ENCODE peak calls at places on chromosomes 6 and 20, in seven cellular contexts. One of them, this sample, is unnamed.
A peak's percentile ranks its signal among the peaks of the same experiment; 100 is the strongest.

GRCh38 chr6:115977220-115977619 is 83.5 kb downstream of the FRK start:
- DNase-seq in upper lobe of left lung: no peak
- DNase-seq in tibial nerve: no peak
- DNase-seq in breast epithelium: no peak
- DNase-seq in body of pancreas: no peak
- DNase-seq in Peyer's patch: peak; percentile 71
- DNase-seq in IMR-90: no peak
- DNase-seq in this sample: no peak

GRCh38 chr20:47665221-47665991 is 119.9 kb downstream of the SULF2 start:
- DNase-seq in body of pancreas: no peak
- DNase-seq in breast epithelium: no peak
- DNase-seq in IMR-90: no peak
- DNase-seq in upper lobe of left lung: peak; percentile 76
- DNase-seq in tibial nerve: no peak
- DNase-seq in Peyer's patch: no peak
- DNase-seq in this sample: no peak

GRCh38 chr6:169868458-169868857 is 117.0 kb downstream of the ERMARD start:
- DNase-seq in tibial nerve: no peak
- DNase-seq in upper lobe of left lung: peak; percentile 84
- DNase-seq in body of pancreas: peak; percentile 35
- DNase-seq in IMR-90: no peak
- DNase-seq in Peyer's patch: peak; percentile 92
- DNase-seq in breast epithelium: no peak
- DNase-seq in this sample: no peak

GRCh38 chr6:21752054-21752811 is 158.7 kb downstream of the SOX4 start:
- DNase-seq in upper lobe of left lung: no peak
- DNase-seq in breast epithelium: no peak
- DNase-seq in body of pancreas: no peak
- DNase-seq in tibial nerve: no peak
- DNase-seq in IMR-90: no peak
- DNase-seq in Peyer's patch: no peak
- DNase-seq in this sample: no peak

GRCh38 chr20:59016795-59017492 is 2.3 kb upstream of the TUBB1 start:
- DNase-seq in breast epithelium: no peak
- DNase-seq in upper lobe of left lung: no peak
- DNase-seq in IMR-90: no peak
- DNase-seq in body of pancreas: no peak
- DNase-seq in Peyer's patch: peak; percentile 61
- DNase-seq in tibial nerve: no peak
- DNase-seq in this sample: no peak

GRCh38 chr6:57135885-57136284 is 36.2 kb upstream of the BAG2 start:
- DNase-seq in IMR-90: peak; percentile 68
- DNase-seq in breast epithelium: no peak
- DNase-seq in body of pancreas: no peak
- DNase-seq in tibial nerve: no peak
- DNase-seq in Peyer's patch: no peak
- DNase-seq in upper lobe of left lung: no peak
- DNase-seq in this sample: no peak

GRCh38 chr20:54069501-54069971 is 858 bp downstream of the BCAS1 start:
- DNase-seq in tibial nerve: no peak
- DNase-seq in body of pancreas: no peak
- DNase-seq in upper lobe of left lung: peak; percentile 7
- DNase-seq in Peyer's patch: no peak
- DNase-seq in IMR-90: no peak
- DNase-seq in breast epithelium: no peak
- DNase-seq in this sample: no peak

GRCh38 chr20:44776977-44777376 is 31.3 kb downstream of the KCNK15 start:
- DNase-seq in breast epithelium: no peak
- DNase-seq in IMR-90: peak; percentile 16
- DNase-seq in Peyer's patch: no peak
- DNase-seq in body of pancreas: no peak
- DNase-seq in upper lobe of left lung: no peak
- DNase-seq in tibial nerve: no peak
- DNase-seq in this sample: no peak

GRCh38 chr6:149951096-149951495 is 9.3 kb downstream of the ULBP2 start:
- DNase-seq in upper lobe of left lung: no peak
- DNase-seq in Peyer's patch: no peak
- DNase-seq in IMR-90: no peak
- DNase-seq in breast epithelium: no peak
- DNase-seq in tibial nerve: no peak
- DNase-seq in body of pancreas: no peak
- DNase-seq in this sample: no peak

GRCh38 chr6:134614606-134615485 is 296.9 kb upstream of the SGK1 start:
- DNase-seq in IMR-90: peak; percentile 34
- DNase-seq in tibial nerve: no peak
- DNase-seq in upper lobe of left lung: no peak
- DNase-seq in Peyer's patch: no peak
- DNase-seq in body of pancreas: no peak
- DNase-seq in breast epithelium: no peak
- DNase-seq in this sample: no peak

GRCh38 chr20:50450961-50451752 is 59.0 kb upstream of the PTPN1 start:
- DNase-seq in IMR-90: peak; percentile 46
- DNase-seq in breast epithelium: no peak
- DNase-seq in upper lobe of left lung: no peak
- DNase-seq in Peyer's patch: peak; percentile 78
- DNase-seq in tibial nerve: peak; percentile 55
- DNase-seq in body of pancreas: peak; percentile 55
- DNase-seq in this sample: no peak

GRCh38 chr6:4632411-4632810 is 143.8 kb upstream of the CDYL start:
- DNase-seq in Peyer's patch: no peak
- DNase-seq in breast epithelium: no peak
- DNase-seq in tibial nerve: no peak
- DNase-seq in body of pancreas: no peak
- DNase-seq in IMR-90: peak; percentile 12
- DNase-seq in upper lobe of left lung: no peak
- DNase-seq in this sample: no peak

GRCh38 chr6:5036309-5036708 is 32.5 kb upstream of the RPP40 start:
- DNase-seq in IMR-90: peak; percentile 67
- DNase-seq in breast epithelium: no peak
- DNase-seq in Peyer's patch: no peak
- DNase-seq in upper lobe of left lung: no peak
- DNase-seq in body of pancreas: no peak
- DNase-seq in tibial nerve: no peak
- DNase-seq in this sample: peak; percentile 74

GRCh38 chr20:43243672-43244269 is 54.1 kb upstream of the PTPRT start:
- DNase-seq in IMR-90: no peak
- DNase-seq in body of pancreas: peak; percentile 15
- DNase-seq in upper lobe of left lung: no peak
- DNase-seq in Peyer's patch: no peak
- DNase-seq in tibial nerve: no peak
- DNase-seq in breast epithelium: peak; percentile 19
- DNase-seq in this sample: no peak

GRCh38 chr6:36389353-36389752 is 1.9 kb upstream of the ETV7 start:
- DNase-seq in IMR-90: no peak
- DNase-seq in tibial nerve: no peak
- DNase-seq in upper lobe of left lung: no peak
- DNase-seq in body of pancreas: no peak
- DNase-seq in Peyer's patch: peak; percentile 21
- DNase-seq in breast epithelium: no peak
- DNase-seq in this sample: no peak

GRCh38 chr6:166115609-166116008 is 52.0 kb downstream of the TBXT start:
- DNase-seq in Peyer's patch: no peak
- DNase-seq in upper lobe of left lung: no peak
- DNase-seq in breast epithelium: no peak
- DNase-seq in tibial nerve: no peak
- DNase-seq in body of pancreas: no peak
- DNase-seq in IMR-90: no peak
- DNase-seq in this sample: no peak

GRCh38 chr20:51377132-51377531 is 165.4 kb downstream of the NFATC2 start:
- DNase-seq in IMR-90: no peak
- DNase-seq in Peyer's patch: no peak
- DNase-seq in tibial nerve: no peak
- DNase-seq in breast epithelium: no peak
- DNase-seq in upper lobe of left lung: no peak
- DNase-seq in body of pancreas: no peak
- DNase-seq in this sample: no peak

DNA sequence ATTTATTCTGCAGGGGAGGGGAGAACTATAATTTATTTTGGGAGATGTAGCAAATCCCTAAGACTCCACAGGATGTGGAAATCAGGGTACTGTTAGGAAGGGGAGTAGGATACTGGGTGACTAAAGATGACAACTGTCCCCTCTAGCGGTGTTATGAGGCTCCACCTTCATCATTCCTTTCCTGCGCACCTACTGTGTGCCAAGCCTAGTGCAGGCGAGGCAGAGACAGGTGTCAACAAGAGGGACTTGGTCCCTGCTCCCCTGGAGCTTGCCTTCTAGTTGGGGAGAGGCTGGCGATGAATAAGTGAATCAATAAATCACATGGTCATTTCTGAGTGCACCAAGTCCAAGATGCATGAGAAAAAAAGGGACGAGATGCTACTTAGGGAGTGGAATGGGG is 65.5 kb downstream of the STK35 start:
- DNase-seq in body of pancreas: no peak
- DNase-seq in IMR-90: no peak
- DNase-seq in upper lobe of left lung: no peak
- DNase-seq in tibial nerve: no peak
- DNase-seq in breast epithelium: no peak
- DNase-seq in Peyer's patch: no peak
- DNase-seq in this sample: no peak
- TF ChIP-seq POLR2A in body of pancreas: no peak
- TF ChIP-seq POLR2A in IMR-90: no peak
- TF ChIP-seq POLR2A in upper lobe of left lung: no peak
- TF ChIP-seq POLR2A in tibial nerve: no peak
- TF ChIP-seq POLR2A in breast epithelium: no peak
- TF ChIP-seq POLR2A in Peyer's patch: no peak
- TF ChIP-seq POLR2A in this sample: no peak

GRCh38 chr6:136774228-136775041 is 17.8 kb downstream of the MAP3K5 start:
- DNase-seq in tibial nerve: no peak
- DNase-seq in Peyer's patch: no peak
- DNase-seq in breast epithelium: no peak
- DNase-seq in upper lobe of left lung: no peak
- DNase-seq in IMR-90: peak; percentile 85
- DNase-seq in body of pancreas: no peak
- DNase-seq in this sample: no peak

GRCh38 chr6:136775081-136775480 is 17.2 kb downstream of the MAP3K5 start:
- DNase-seq in upper lobe of left lung: no peak
- DNase-seq in IMR-90: no peak
- DNase-seq in Peyer's patch: no peak
- DNase-seq in body of pancreas: no peak
- DNase-seq in tibial nerve: no peak
- DNase-seq in breast epithelium: no peak
- DNase-seq in this sample: no peak

GRCh38 chr6:136771306-136771705 is 21.0 kb downstream of the MAP3K5 start:
- DNase-seq in tibial nerve: no peak
- DNase-seq in body of pancreas: no peak
- DNase-seq in Peyer's patch: no peak
- DNase-seq in upper lobe of left lung: no peak
- DNase-seq in IMR-90: no peak
- DNase-seq in breast epithelium: no peak
- DNase-seq in this sample: no peak

GRCh38 chr6:136773473-136773796 is 18.8 kb downstream of the MAP3K5 start:
- DNase-seq in body of pancreas: no peak
- DNase-seq in upper lobe of left lung: no peak
- DNase-seq in IMR-90: no peak
- DNase-seq in Peyer's patch: no peak
- DNase-seq in breast epithelium: no peak
- DNase-seq in tibial nerve: no peak
- DNase-seq in this sample: no peak

DNA sequence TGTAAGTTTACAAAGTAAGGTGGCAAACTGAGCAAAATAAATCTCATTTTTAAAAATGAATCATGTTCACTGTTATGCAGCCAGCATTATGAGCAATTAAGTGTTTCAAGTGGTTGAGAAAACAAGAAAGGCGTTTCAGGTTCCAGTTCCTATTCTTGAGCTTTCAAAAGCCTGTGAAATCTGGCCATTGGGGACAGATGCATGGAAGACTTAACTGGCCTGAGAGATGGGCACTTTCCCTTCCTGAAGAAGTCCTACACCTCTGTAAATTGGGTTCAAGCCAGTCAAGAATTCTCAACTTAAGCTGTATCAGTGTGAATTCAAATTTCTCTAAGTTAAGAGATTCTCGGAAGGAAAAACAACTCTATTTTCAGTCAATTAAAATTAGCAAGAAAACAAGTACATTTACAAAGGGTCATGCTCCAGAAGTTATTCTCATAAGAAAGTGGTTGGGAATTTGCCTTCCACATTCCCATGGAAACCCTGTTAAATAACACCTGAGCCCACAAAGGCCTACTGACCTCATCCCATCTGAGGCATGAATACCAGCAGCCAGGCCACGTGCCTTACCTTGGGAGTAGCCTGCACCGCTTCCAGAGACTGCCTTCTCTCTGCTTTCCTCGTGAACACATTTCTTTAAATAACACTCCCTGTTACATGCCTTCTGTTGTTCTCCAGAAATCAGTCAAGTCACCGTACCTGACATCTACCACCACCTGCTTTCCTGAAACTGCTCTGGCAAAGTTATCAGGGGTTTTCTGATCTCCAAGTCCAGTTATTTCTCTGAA is 19.4 kb downstream of the MAP3K5 start:
- DNase-seq in breast epithelium: no peak
- DNase-seq in IMR-90: no peak
- DNase-seq in upper lobe of left lung: no peak
- DNase-seq in Peyer's patch: no peak
- DNase-seq in tibial nerve: peak; percentile 43
- DNase-seq in body of pancreas: peak; percentile 90
- DNase-seq in this sample: no peak
- TF ChIP-seq POLR2A in breast epithelium: no peak
- TF ChIP-seq POLR2A in IMR-90: no peak
- TF ChIP-seq POLR2A in upper lobe of left lung: no peak
- TF ChIP-seq POLR2A in Peyer's patch: no peak
- TF ChIP-seq POLR2A in tibial nerve: no peak
- TF ChIP-seq POLR2A in body of pancreas: peak; percentile 12
- TF ChIP-seq POLR2A in this sample: no peak

DNA sequence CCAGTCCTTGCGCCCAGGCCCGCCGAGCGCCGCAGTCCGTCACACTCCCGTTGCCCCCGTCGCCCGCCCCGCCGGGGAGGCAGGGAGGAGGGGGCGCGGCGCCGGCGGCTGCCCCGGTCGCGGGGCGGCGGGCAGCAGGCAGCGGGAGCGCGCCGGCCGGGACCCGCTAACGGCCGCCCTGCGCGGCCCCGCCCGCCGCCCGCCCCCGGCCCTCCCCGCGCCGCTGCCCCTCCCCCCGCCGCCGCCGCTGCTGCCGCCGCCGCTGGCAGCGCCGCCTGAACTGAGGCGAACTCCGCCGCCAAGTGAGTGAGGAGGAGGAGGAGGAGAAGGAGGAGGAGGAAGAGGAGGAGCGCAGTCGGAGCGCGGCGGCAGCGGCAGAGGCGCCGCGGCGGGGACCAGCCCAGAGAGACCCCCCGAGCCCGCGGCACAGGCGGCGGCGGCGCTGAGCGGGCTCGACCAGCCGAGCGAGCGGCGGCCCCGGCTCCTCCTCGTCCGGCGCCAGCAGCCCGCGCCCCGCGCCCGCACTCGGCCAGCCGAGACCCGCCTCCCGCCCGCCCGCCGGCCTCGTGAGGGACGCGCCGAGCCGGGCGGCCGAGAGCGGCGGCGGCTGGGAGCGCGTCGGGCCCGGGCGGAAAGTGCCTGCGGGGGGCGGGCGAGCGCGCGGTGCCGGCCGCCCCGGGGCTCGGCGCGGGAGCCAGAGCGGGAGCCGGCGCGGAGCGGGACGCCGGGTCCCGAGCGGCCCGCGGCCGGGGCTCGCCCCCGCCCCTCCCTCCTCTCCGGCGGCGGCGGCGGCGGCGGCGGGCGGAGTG is at the start of gene QKI:
- DNase-seq in breast epithelium: peak; percentile 70
- DNase-seq in tibial nerve: peak; percentile 71
- DNase-seq in body of pancreas: peak; percentile 86
- DNase-seq in upper lobe of left lung: peak; percentile 96
- DNase-seq in IMR-90: peak; percentile 67
- DNase-seq in Peyer's patch: peak; percentile 90
- DNase-seq in this sample: no peak
- TF ChIP-seq POLR2A in breast epithelium: no peak
- TF ChIP-seq POLR2A in tibial nerve: peak; percentile 92
- TF ChIP-seq POLR2A in body of pancreas: peak; percentile 64
- TF ChIP-seq POLR2A in upper lobe of left lung: no peak
- TF ChIP-seq POLR2A in IMR-90: no peak
- TF ChIP-seq POLR2A in Peyer's patch: peak; percentile 45
- TF ChIP-seq POLR2A in this sample: peak; percentile 23

GRCh38 chr20:34111712-34112599 is at the start of gene EIF2S2:
- DNase-seq in tibial nerve: peak; percentile 89
- DNase-seq in IMR-90: peak; percentile 99
- DNase-seq in breast epithelium: peak; percentile 97
- DNase-seq in body of pancreas: peak; percentile 98
- DNase-seq in Peyer's patch: peak; percentile 99
- DNase-seq in upper lobe of left lung: peak; percentile 97
- DNase-seq in this sample: peak; percentile 95
- TF ChIP-seq POLR2A in tibial nerve: peak; percentile 98
- TF ChIP-seq POLR2A in IMR-90: peak; percentile 96
- TF ChIP-seq POLR2A in breast epithelium: peak; percentile 94
- TF ChIP-seq POLR2A in body of pancreas: peak; percentile 99
- TF ChIP-seq POLR2A in Peyer's patch: peak; percentile 92
- TF ChIP-seq POLR2A in upper lobe of left lung: peak; percentile 72
- TF ChIP-seq POLR2A in this sample: peak; percentile 93